ENCODE peak calls at places on chromosomes 6 and 20, in eight cellular contexts. T, V, G, L, W, Z, N and C are unnamed samples. For H3K27me3, the result is how much of the 10 kb centered on the place peaks cover.

GRCh38 chr6:52953911-52954839 is 40.9 kb downstream of the GSTA4 start:
- DNase-seq in T (no peak), V (no peak), G (peak), L (no peak), W (no peak), Z (peak), N (no peak), C (no peak)

GRCh38 chr6:75526502-75527127 is 33.0 kb upstream of the FILIP1 start:
- DNase-seq in T (peak), V (peak), G (peak), L (peak), W (peak), Z (peak), N (peak), C (no peak)

GRCh38 chr6:74735304-74735703 is 470.5 kb downstream of the COL12A1 start:
- DNase-seq in T (no peak), V (no peak), G (peak), L (peak), W (no peak), Z (peak), N (no peak), C (peak)

GRCh38 chr6:70884074-70884983 is 72.5 kb downstream of the B3GAT2 start:
- DNase-seq in T (peak), V (peak), G (peak), L (peak), W (peak), Z (peak), N (peak), C (no peak)

GRCh38 chr6:21899708-21900107 is 306.2 kb downstream of the SOX4 start:
- DNase-seq in T (no peak), V (no peak), G (no peak), L (no peak), W (no peak), Z (no peak), N (no peak), C (no peak)

GRCh38 chr6:106527979-106528378 is 101.3 kb downstream of the RTN4IP1 start:
- DNase-seq in T (peak), V (no peak), G (peak), L (no peak), W (no peak), Z (peak), N (no peak), C (peak)

GRCh38 chr6:78436335-78436734 is 431.0 kb upstream of the IRAK1BP1 start:
- DNase-seq in T (peak), V (no peak), G (peak), L (no peak), W (peak), Z (peak), N (peak), C (no peak)

GRCh38 chr6:106746660-106747059 is 117.3 kb downstream of the QRSL1 start:
- DNase-seq in T (no peak), V (no peak), G (peak), L (no peak), W (no peak), Z (peak), N (peak), C (peak)

GRCh38 chr6:145816392-145816791 is 1.8 kb upstream of the FBXO30 start:
- DNase-seq in T (no peak), V (no peak), G (no peak), L (no peak), W (no peak), Z (no peak), N (no peak), C (no peak)

GRCh38 chr6:169935348-169935718 is 183.9 kb downstream of the ERMARD start:
- DNase-seq in T (no peak), V (no peak), G (no peak), L (no peak), W (peak), Z (no peak), N (no peak), C (peak)

GRCh38 chr6:108559884-108560462 is 744 bp upstream of the FOXO3 start:
- DNase-seq in T (no peak), V (no peak), G (peak), L (peak), W (peak), Z (peak), N (peak), C (no peak)

GRCh38 chr20:63234693-63235398 is 859 bp upstream of the BIRC7 start:
- DNase-seq in T (no peak), V (no peak), G (no peak), L (no peak), W (peak), Z (peak), N (peak), C (no peak)

GRCh38 chr6:125310994-125311649 is 9.4 kb upstream of the HDDC2 start:
- DNase-seq in T (peak), V (no peak), G (peak), L (peak), W (peak), Z (peak), N (peak), C (no peak)

GRCh38 chr6:159114569-159114968 is 54.6 kb upstream of the FNDC1 start:
- DNase-seq in T (no peak), V (no peak), G (no peak), L (no peak), W (no peak), Z (no peak), N (no peak), C (no peak)

GRCh38 chr20:5140195-5140594 is 13.4 kb downstream of the CDS2 start:
- DNase-seq in T (no peak), V (no peak), G (no peak), L (no peak), W (no peak), Z (no peak), N (no peak), C (no peak)

GRCh38 chr6:34391023-34391485 is 1.4 kb downstream of the NUDT3 start:
- DNase-seq in T (no peak), V (no peak), G (peak), L (no peak), W (peak), Z (peak), N (peak), C (no peak)

GRCh38 chr6:47235964-47236760 is 73.5 kb downstream of the TNFRSF21 start:
- DNase-seq in T (no peak), V (no peak), G (no peak), L (no peak), W (no peak), Z (no peak), N (no peak), C (no peak)

GRCh38 chr6:29552512-29553051 is 7.0 kb downstream of the UBD start:
- DNase-seq in T (peak), V (no peak), G (peak), L (no peak), W (peak), Z (peak), N (no peak), C (no peak)

GRCh38 chr6:26594730-26595632 is 1.8 kb upstream of the ABT1 start:
- DNase-seq in T (peak), V (no peak), G (peak), L (peak), W (peak), Z (peak), N (peak), C (no peak)

GRCh38 chr20:1467355-1468116 is 887 bp upstream of the NSFL1C start:
- DNase-seq in T (no peak), V (no peak), G (no peak), L (no peak), W (peak), Z (no peak), N (peak), C (no peak)

GRCh38 chr20:41587956-41588355 is 30.2 kb downstream of the CHD6 start:
- DNase-seq in T (no peak), V (no peak), G (peak), L (no peak), W (no peak), Z (peak), N (no peak), C (no peak)

GRCh38 chr20:63536241-63536977 is 767 bp downstream of the PTK6 start:
- DNase-seq in T (no peak), V (no peak), G (no peak), L (no peak), W (no peak), Z (peak), N (no peak), C (no peak)

GRCh38 chr20:62743777-62744317 is 35.2 kb downstream of the NTSR1 start:
- DNase-seq in T (no peak), V (no peak), G (no peak), L (no peak), W (no peak), Z (no peak), N (no peak), C (no peak)

GRCh38 chr6:27630727-27631613 is 158.1 kb upstream of the ZNF184 start:
- DNase-seq in T (peak), V (no peak), G (peak), L (peak), W (peak), Z (peak), N (peak), C (no peak)
- H3K27me3 ChIP-seq in T (under half), V (under half), G (under half), L (under half), W (under half), Z (under half), N (under half), C (under half)

GRCh38 chr6:33273924-33274902 is 2.3 kb downstream of the RPS18 start:
- DNase-seq in T (no peak), V (no peak), G (no peak), L (no peak), W (no peak), Z (no peak), N (no peak), C (no peak)
- H3K4me3 ChIP-seq in T (peak), V (peak), G (peak), L (no peak), W (peak), Z (peak), N (peak), C (peak)

GRCh38 chr20:25149986-25150385 is 45.5 kb upstream of the ENTPD6 start:
- DNase-seq in T (no peak), V (no peak), G (peak), L (no peak), W (no peak), Z (no peak), N (no peak), C (no peak)
- H3K27me3 ChIP-seq in T (under half), V (under half), G (under half), L (under half), W (under half), Z (under half), N (under half), C (under half)

DNA sequence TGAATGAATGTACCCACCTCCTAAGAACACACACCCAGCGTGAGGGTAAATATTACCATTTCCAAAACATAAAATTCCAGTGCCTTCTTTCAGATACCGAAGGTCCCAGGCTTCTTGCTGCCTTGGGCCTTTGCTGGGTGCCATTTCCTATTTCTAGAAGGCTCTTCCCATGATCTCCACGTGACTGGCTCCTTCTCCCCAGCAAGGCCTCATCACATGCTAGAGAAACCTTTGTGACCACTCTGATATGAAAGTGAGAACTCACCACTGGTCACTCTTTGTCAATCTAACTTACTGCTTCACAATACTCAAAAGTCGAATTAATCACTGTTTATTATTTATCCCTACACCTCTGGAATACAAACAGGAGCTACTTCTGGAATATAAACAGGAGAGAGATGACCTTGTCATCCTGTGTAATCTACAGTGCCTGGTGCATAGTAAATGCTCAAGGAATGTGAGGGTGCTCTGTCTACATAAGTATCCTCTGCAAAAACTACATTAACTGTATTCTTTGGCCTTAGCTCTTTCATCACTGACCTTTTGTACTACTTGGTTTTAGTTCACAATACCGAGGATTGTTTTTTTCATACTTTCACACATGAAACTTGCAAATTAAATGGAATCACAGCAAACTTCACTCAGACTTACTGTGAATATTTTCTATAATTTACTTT is 1.6 kb downstream of the STX7 start:
- DNase-seq in T (no peak), V (no peak), G (no peak), L (peak), W (no peak), Z (peak), N (peak), C (no peak)
- H3K4me3 ChIP-seq in T (no peak), V (peak), G (peak), L (peak), W (no peak), Z (peak), N (peak), C (peak)

GRCh38 chr6:30888472-30889137 is 4.3 kb downstream of the DDR1 start:
- DNase-seq in T (no peak), V (no peak), G (peak), L (peak), W (peak), Z (peak), N (no peak), C (no peak)

GRCh38 chr6:30890646-30891449 is 6.5 kb downstream of the DDR1 start:
- DNase-seq in T (no peak), V (no peak), G (no peak), L (peak), W (peak), Z (no peak), N (no peak), C (no peak)

GRCh38 chr6:30889921-30890645 is 5.8 kb downstream of the DDR1 start:
- DNase-seq in T (no peak), V (no peak), G (peak), L (peak), W (peak), Z (no peak), N (no peak), C (no peak)

GRCh38 chr6:30887901-30888300 is 3.6 kb downstream of the DDR1 start:
- DNase-seq in T (no peak), V (no peak), G (peak), L (no peak), W (peak), Z (peak), N (no peak), C (no peak)

GRCh38 chr6:30889138-30889885 is 5.0 kb downstream of the DDR1 start:
- DNase-seq in T (no peak), V (no peak), G (no peak), L (no peak), W (peak), Z (no peak), N (no peak), C (no peak)
- H3K27me3 ChIP-seq in T (under half), V (under half), G (under half), L (under half), W (under half), Z (under half), N (under half), C (under half)